ENCODE peak calls at places on chromosomes 7 and 10, in eight cellular contexts. One of them, this sample, is unnamed.

GRCh38 chr7:128387216-128387615 is 22.6 kb downstream of the IMPDH1 start:
- DNase-seq in SJSA1: no peak
- DNase-seq in NCI-H1417: no peak
- DNase-seq in activated naive CD4-positive, alpha-beta T cell treated with anti-CD3 and anti-CD28 coated beads for 36 hours: no peak
- DNase-seq in DMS53: no peak
- DNase-seq in coronary artery: no peak
- DNase-seq in progenitor cell of endocrine pancreas: no peak
- DNase-seq in SW 1271: no peak
- DNase-seq in this sample: no peak

GRCh38 chr10:6136215-6137201 is 47.7 kb downstream of the RBM17 start:
- DNase-seq in SJSA1: peak
- DNase-seq in NCI-H1417: no peak
- DNase-seq in activated naive CD4-positive, alpha-beta T cell treated with anti-CD3 and anti-CD28 coated beads for 36 hours: peak
- DNase-seq in DMS53: no peak
- DNase-seq in coronary artery: no peak
- DNase-seq in progenitor cell of endocrine pancreas: no peak
- DNase-seq in SW 1271: no peak
- DNase-seq in this sample: no peak

GRCh38 chr7:28433604-28434254 is 21.4 kb downstream of the CREB5 start:
- DNase-seq in SJSA1: no peak
- DNase-seq in NCI-H1417: peak
- DNase-seq in activated naive CD4-positive, alpha-beta T cell treated with anti-CD3 and anti-CD28 coated beads for 36 hours: no peak
- DNase-seq in DMS53: peak
- DNase-seq in coronary artery: no peak
- DNase-seq in progenitor cell of endocrine pancreas: no peak
- DNase-seq in SW 1271: no peak
- DNase-seq in this sample: no peak

GRCh38 chr7:130381468-130382312 is 1.4 kb downstream of the CPA1 start:
- DNase-seq in SJSA1: no peak
- DNase-seq in NCI-H1417: no peak
- DNase-seq in activated naive CD4-positive, alpha-beta T cell treated with anti-CD3 and anti-CD28 coated beads for 36 hours: no peak
- DNase-seq in DMS53: no peak
- DNase-seq in coronary artery: peak
- DNase-seq in progenitor cell of endocrine pancreas: no peak
- DNase-seq in SW 1271: no peak
- DNase-seq in this sample: no peak

GRCh38 chr7:70183278-70183677 is 585.0 kb downstream of the AUTS2 start:
- DNase-seq in SJSA1: no peak
- DNase-seq in NCI-H1417: no peak
- DNase-seq in activated naive CD4-positive, alpha-beta T cell treated with anti-CD3 and anti-CD28 coated beads for 36 hours: no peak
- DNase-seq in DMS53: no peak
- DNase-seq in coronary artery: no peak
- DNase-seq in progenitor cell of endocrine pancreas: no peak
- DNase-seq in SW 1271: no peak
- DNase-seq in this sample: peak

GRCh38 chr10:94343159-94343558 is 19.6 kb downstream of the NOC3L start:
- DNase-seq in SJSA1: no peak
- DNase-seq in NCI-H1417: no peak
- DNase-seq in activated naive CD4-positive, alpha-beta T cell treated with anti-CD3 and anti-CD28 coated beads for 36 hours: no peak
- DNase-seq in DMS53: no peak
- DNase-seq in coronary artery: no peak
- DNase-seq in progenitor cell of endocrine pancreas: no peak
- DNase-seq in SW 1271: no peak
- DNase-seq in this sample: no peak

GRCh38 chr10:132209130-132209529 is 22.4 kb downstream of the DPYSL4 start:
- DNase-seq in SJSA1: no peak
- DNase-seq in NCI-H1417: no peak
- DNase-seq in activated naive CD4-positive, alpha-beta T cell treated with anti-CD3 and anti-CD28 coated beads for 36 hours: no peak
- DNase-seq in DMS53: no peak
- DNase-seq in coronary artery: no peak
- DNase-seq in progenitor cell of endocrine pancreas: no peak
- DNase-seq in SW 1271: no peak
- DNase-seq in this sample: no peak

GRCh38 chr7:90298145-90299038 is 22.7 kb downstream of the FAM237B start:
- DNase-seq in SJSA1: no peak
- DNase-seq in NCI-H1417: no peak
- DNase-seq in activated naive CD4-positive, alpha-beta T cell treated with anti-CD3 and anti-CD28 coated beads for 36 hours: no peak
- DNase-seq in DMS53: peak
- DNase-seq in coronary artery: no peak
- DNase-seq in progenitor cell of endocrine pancreas: no peak
- DNase-seq in SW 1271: peak
- DNase-seq in this sample: no peak

GRCh38 chr7:137609500-137609899 is 237.3 kb downstream of the DGKI start:
- DNase-seq in SJSA1: no peak
- DNase-seq in NCI-H1417: no peak
- DNase-seq in activated naive CD4-positive, alpha-beta T cell treated with anti-CD3 and anti-CD28 coated beads for 36 hours: no peak
- DNase-seq in DMS53: no peak
- DNase-seq in coronary artery: no peak
- DNase-seq in progenitor cell of endocrine pancreas: no peak
- DNase-seq in SW 1271: no peak
- DNase-seq in this sample: no peak

GRCh38 chr10:74058658-74059057 is 60.7 kb downstream of the VCL start:
- DNase-seq in SJSA1: no peak
- DNase-seq in NCI-H1417: peak
- DNase-seq in activated naive CD4-positive, alpha-beta T cell treated with anti-CD3 and anti-CD28 coated beads for 36 hours: peak
- DNase-seq in DMS53: peak
- DNase-seq in coronary artery: no peak
- DNase-seq in progenitor cell of endocrine pancreas: no peak
- DNase-seq in SW 1271: no peak
- DNase-seq in this sample: no peak

GRCh38 chr7:89584896-89585295 is 569.4 kb upstream of the STEAP1 start:
- DNase-seq in SJSA1: no peak
- DNase-seq in NCI-H1417: no peak
- DNase-seq in activated naive CD4-positive, alpha-beta T cell treated with anti-CD3 and anti-CD28 coated beads for 36 hours: no peak
- DNase-seq in DMS53: no peak
- DNase-seq in coronary artery: no peak
- DNase-seq in progenitor cell of endocrine pancreas: no peak
- DNase-seq in SW 1271: no peak
- DNase-seq in this sample: no peak

GRCh38 chr7:80330434-80330833 is 181.4 kb downstream of the GNAT3 start:
- DNase-seq in SJSA1: no peak
- DNase-seq in NCI-H1417: no peak
- DNase-seq in activated naive CD4-positive, alpha-beta T cell treated with anti-CD3 and anti-CD28 coated beads for 36 hours: no peak
- DNase-seq in DMS53: no peak
- DNase-seq in coronary artery: no peak
- DNase-seq in progenitor cell of endocrine pancreas: no peak
- DNase-seq in SW 1271: no peak
- DNase-seq in this sample: no peak

GRCh38 chr10:43861966-43862751 is 213.5 kb upstream of the ZNF32 start:
- DNase-seq in SJSA1: peak
- DNase-seq in NCI-H1417: no peak
- DNase-seq in activated naive CD4-positive, alpha-beta T cell treated with anti-CD3 and anti-CD28 coated beads for 36 hours: no peak
- DNase-seq in DMS53: no peak
- DNase-seq in coronary artery: peak
- DNase-seq in progenitor cell of endocrine pancreas: no peak
- DNase-seq in SW 1271: no peak
- DNase-seq in this sample: no peak

GRCh38 chr7:123935436-123936381 is 10.7 kb downstream of the SPAM1 start:
- DNase-seq in SJSA1: no peak
- DNase-seq in NCI-H1417: no peak
- DNase-seq in activated naive CD4-positive, alpha-beta T cell treated with anti-CD3 and anti-CD28 coated beads for 36 hours: no peak
- DNase-seq in DMS53: no peak
- DNase-seq in coronary artery: no peak
- DNase-seq in progenitor cell of endocrine pancreas: no peak
- DNase-seq in SW 1271: no peak
- DNase-seq in this sample: no peak

GRCh38 chr7:108094933-108095710 is 35.0 kb downstream of the LAMB4 start:
- DNase-seq in SJSA1: peak
- DNase-seq in NCI-H1417: peak
- DNase-seq in activated naive CD4-positive, alpha-beta T cell treated with anti-CD3 and anti-CD28 coated beads for 36 hours: no peak
- DNase-seq in DMS53: peak
- DNase-seq in coronary artery: no peak
- DNase-seq in progenitor cell of endocrine pancreas: peak
- DNase-seq in SW 1271: no peak
- DNase-seq in this sample: peak

GRCh38 chr7:91880016-91880412 is 488 bp downstream of the MTERF1 start:
- DNase-seq in SJSA1: no peak
- DNase-seq in NCI-H1417: no peak
- DNase-seq in activated naive CD4-positive, alpha-beta T cell treated with anti-CD3 and anti-CD28 coated beads for 36 hours: no peak
- DNase-seq in DMS53: no peak
- DNase-seq in coronary artery: no peak
- DNase-seq in progenitor cell of endocrine pancreas: no peak
- DNase-seq in SW 1271: no peak
- DNase-seq in this sample: no peak

GRCh38 chr10:118732253-118733194 is 22.2 kb downstream of the CACUL1 start:
- DNase-seq in SJSA1: no peak
- DNase-seq in NCI-H1417: no peak
- DNase-seq in activated naive CD4-positive, alpha-beta T cell treated with anti-CD3 and anti-CD28 coated beads for 36 hours: no peak
- DNase-seq in DMS53: no peak
- DNase-seq in coronary artery: no peak
- DNase-seq in progenitor cell of endocrine pancreas: no peak
- DNase-seq in SW 1271: no peak
- DNase-seq in this sample: no peak

GRCh38 chr7:32070406-32071360 is at the start of gene PDE1C:
- DNase-seq in SJSA1: no peak
- DNase-seq in NCI-H1417: no peak
- DNase-seq in activated naive CD4-positive, alpha-beta T cell treated with anti-CD3 and anti-CD28 coated beads for 36 hours: no peak
- DNase-seq in DMS53: peak
- DNase-seq in coronary artery: no peak
- DNase-seq in progenitor cell of endocrine pancreas: peak
- DNase-seq in SW 1271: no peak
- DNase-seq in this sample: no peak

GRCh38 chr7:45878457-45879144 is 5.7 kb upstream of the CCDC201 start:
- DNase-seq in SJSA1: no peak
- DNase-seq in NCI-H1417: no peak
- DNase-seq in activated naive CD4-positive, alpha-beta T cell treated with anti-CD3 and anti-CD28 coated beads for 36 hours: no peak
- DNase-seq in DMS53: no peak
- DNase-seq in coronary artery: no peak
- DNase-seq in progenitor cell of endocrine pancreas: no peak
- DNase-seq in SW 1271: no peak
- DNase-seq in this sample: no peak

GRCh38 chr7:110804501-110804900 is 286.4 kb upstream of the LRRN3 start:
- DNase-seq in SJSA1: no peak
- DNase-seq in NCI-H1417: no peak
- DNase-seq in activated naive CD4-positive, alpha-beta T cell treated with anti-CD3 and anti-CD28 coated beads for 36 hours: no peak
- DNase-seq in DMS53: peak
- DNase-seq in coronary artery: no peak
- DNase-seq in progenitor cell of endocrine pancreas: no peak
- DNase-seq in SW 1271: no peak
- DNase-seq in this sample: no peak

GRCh38 chr7:27211084-27211446 is 11.2 kb upstream of the HOXA13 start:
- DNase-seq in SJSA1: no peak
- DNase-seq in NCI-H1417: no peak
- DNase-seq in activated naive CD4-positive, alpha-beta T cell treated with anti-CD3 and anti-CD28 coated beads for 36 hours: no peak
- DNase-seq in DMS53: no peak
- DNase-seq in coronary artery: no peak
- DNase-seq in progenitor cell of endocrine pancreas: no peak
- DNase-seq in SW 1271: no peak
- DNase-seq in this sample: no peak

GRCh38 chr10:85105614-85106013 is 777.2 kb downstream of the CCSER2 start:
- DNase-seq in SJSA1: no peak
- DNase-seq in NCI-H1417: no peak
- DNase-seq in activated naive CD4-positive, alpha-beta T cell treated with anti-CD3 and anti-CD28 coated beads for 36 hours: no peak
- DNase-seq in DMS53: peak
- DNase-seq in coronary artery: no peak
- DNase-seq in progenitor cell of endocrine pancreas: no peak
- DNase-seq in SW 1271: no peak
- DNase-seq in this sample: no peak